ENCODE peak calls at places on chromosome 5, in five cellular contexts. L is lung, B is dorsolateral prefrontal cortex, H is PC-9, X is uterus. D is an unnamed sample.

GRCh38 chr5:77211013-77211690 is 672 bp downstream of the PDE8B start:
- DNase-seq in H (peak), X (peak), L (no peak), B (no peak), D (no peak)

GRCh38 chr5:172438304-172438652 is 16.0 kb downstream of the SH3PXD2B start:
- DNase-seq in L (no peak), H (no peak), B (no peak), X (no peak), D (no peak)

GRCh38 chr5:124630767-124631704 is 115.4 kb downstream of the ZNF608 start:
- DNase-seq in L (no peak), B (no peak), H (no peak), X (no peak), D (no peak)

GRCh38 chr5:164941102-164941501 is 1435.7 kb downstream of the MAT2B start:
- DNase-seq in H (no peak), X (no peak), L (no peak), B (no peak), D (no peak)

GRCh38 chr5:36152324-36153298 is 700 bp downstream of the SKP2 start:
- DNase-seq in B (no peak), X (no peak), L (no peak), H (no peak), D (no peak)

GRCh38 chr5:160260006-160260775 is 30.9 kb downstream of the FABP6 start:
- DNase-seq in H (no peak), L (no peak), X (no peak), B (no peak), D (no peak)

GRCh38 chr5:78979117-78979742 is 5.9 kb downstream of the ARSB start:
- DNase-seq in H (no peak), X (no peak), L (no peak), B (no peak), D (no peak)

GRCh38 chr5:38069360-38069759 is 189.0 kb upstream of the EGFLAM start:
- DNase-seq in L (no peak), B (no peak), X (no peak), H (no peak), D (no peak)

GRCh38 chr5:154654484-154655375 is 100.4 kb upstream of the LARP1 start:
- DNase-seq in B (no peak), L (no peak), H (no peak), X (no peak), D (no peak)

GRCh38 chr5:132872788-132873118 is 715 bp upstream of the LEAP2 start:
- DNase-seq in X (no peak), B (no peak), L (no peak), H (no peak), D (no peak)

GRCh38 chr5:42750507-42750906 is 6.1 kb upstream of the CCDC152 start:
- DNase-seq in X (no peak), L (no peak), B (no peak), H (no peak), D (no peak)

GRCh38 chr5:143315929-143316328 is 87.6 kb downstream of the NR3C1 start:
- DNase-seq in H (no peak), B (no peak), L (no peak), X (no peak), D (no peak)

GRCh38 chr5:8366296-8366695 is 497.3 kb downstream of the MTRR start:
- DNase-seq in H (no peak), L (no peak), B (no peak), X (no peak), D (no peak)

GRCh38 chr5:43416233-43416987 is 4.2 kb upstream of the CCL28 start:
- DNase-seq in L (no peak), X (no peak), B (no peak), H (peak), D (no peak)

GRCh38 chr5:162703914-162704313 is 636.3 kb downstream of the GABRG2 start:
- DNase-seq in L (no peak), H (no peak), X (no peak), B (no peak), D (no peak)

GRCh38 chr5:169880012-169880673 is 100.2 kb downstream of the INSYN2B start:
- DNase-seq in H (no peak), X (no peak), L (no peak), B (no peak), D (no peak)

GRCh38 chr5:96582343-96582742 is 79.8 kb upstream of the CAST start:
- DNase-seq in H (no peak), X (no peak), L (no peak), B (peak), D (no peak)

GRCh38 chr5:157198277-157199058 is 17.8 kb downstream of the ITK start:
- DNase-seq in X (no peak), B (no peak), H (no peak), L (no peak), D (no peak)

GRCh38 chr5:76831108-76831447 is 12.2 kb downstream of the F2RL1 start:
- DNase-seq in L (no peak), H (peak), X (no peak), B (no peak), D (no peak)

GRCh38 chr5:73655521-73656160 is 29.6 kb downstream of the ARHGEF28 start:
- DNase-seq in H (no peak), X (no peak), L (no peak), B (no peak), D (no peak)

GRCh38 chr5:66864240-66864884 is 268.2 kb downstream of the MAST4 start:
- DNase-seq in X (no peak), B (no peak), H (peak), L (no peak), D (no peak)

GRCh38 chr5:150540615-150541396 is 32.9 kb downstream of the NDST1 start:
- DNase-seq in H (peak), B (no peak), L (peak), X (peak), D (peak)

GRCh38 chr5:101045689-101046088 is 142.6 kb upstream of the ST8SIA4 start:
- DNase-seq in H (no peak), X (no peak), L (no peak), B (no peak), D (no peak)

GRCh38 chr5:132591140-132591539 is 34.4 kb downstream of the RAD50 start:
- DNase-seq in B (no peak), L (no peak), H (no peak), X (no peak), D (no peak)

GRCh38 chr5:100566382-100567141 is 31.4 kb downstream of the FAM174A start:
- DNase-seq in H (no peak), B (no peak), L (no peak), X (no peak), D (no peak)

GRCh38 chr5:175418252-175418651 is 25.7 kb downstream of the DRD1 start:
- DNase-seq in X (no peak), H (no peak), L (no peak), B (no peak), D (no peak)

GRCh38 chr5:52776116-52776515 is 11.6 kb upstream of the ITGA1 start:
- DNase-seq in X (no peak), B (no peak), H (no peak), L (no peak), D (no peak)

GRCh38 chr5:133831506-133832224 is 136.8 kb downstream of the C5orf15 start:
- DNase-seq in B (no peak), L (no peak), X (no peak), H (no peak), D (no peak)

GRCh38 chr5:153551537-153552079 is 61.1 kb downstream of the GRIA1 start:
- DNase-seq in B (no peak), X (no peak), L (no peak), H (peak), D (peak)

GRCh38 chr5:16740476-16740875 is 123.7 kb upstream of the RETREG1 start:
- DNase-seq in X (no peak), L (no peak), H (no peak), B (no peak), D (no peak)

GRCh38 chr5:68187268-68188055 is 28.1 kb upstream of the PIK3R1 start:
- DNase-seq in H (no peak), L (no peak), X (peak), B (peak), D (no peak)
- H3K4me3 ChIP-seq in H (no peak), L (no peak), X (no peak), B (peak), D (peak)

GRCh38 chr5:177359860-177360259 is 2.1 kb downstream of the RGS14 start:
- DNase-seq in H (no peak), B (no peak), L (no peak), X (no peak), D (no peak)

GRCh38 chr5:177362102-177362868 is 4.6 kb downstream of the RGS14 start:
- DNase-seq in X (no peak), H (no peak), L (peak), B (no peak), D (no peak)

GRCh38 chr5:177363565-177363964 is 5.8 kb downstream of the RGS14 start:
- DNase-seq in B (no peak), X (no peak), H (no peak), L (no peak), D (no peak)

GRCh38 chr5:177362871-177363507 is 5.3 kb downstream of the RGS14 start:
- DNase-seq in L (peak), X (peak), H (peak), B (no peak), D (no peak)

DNA sequence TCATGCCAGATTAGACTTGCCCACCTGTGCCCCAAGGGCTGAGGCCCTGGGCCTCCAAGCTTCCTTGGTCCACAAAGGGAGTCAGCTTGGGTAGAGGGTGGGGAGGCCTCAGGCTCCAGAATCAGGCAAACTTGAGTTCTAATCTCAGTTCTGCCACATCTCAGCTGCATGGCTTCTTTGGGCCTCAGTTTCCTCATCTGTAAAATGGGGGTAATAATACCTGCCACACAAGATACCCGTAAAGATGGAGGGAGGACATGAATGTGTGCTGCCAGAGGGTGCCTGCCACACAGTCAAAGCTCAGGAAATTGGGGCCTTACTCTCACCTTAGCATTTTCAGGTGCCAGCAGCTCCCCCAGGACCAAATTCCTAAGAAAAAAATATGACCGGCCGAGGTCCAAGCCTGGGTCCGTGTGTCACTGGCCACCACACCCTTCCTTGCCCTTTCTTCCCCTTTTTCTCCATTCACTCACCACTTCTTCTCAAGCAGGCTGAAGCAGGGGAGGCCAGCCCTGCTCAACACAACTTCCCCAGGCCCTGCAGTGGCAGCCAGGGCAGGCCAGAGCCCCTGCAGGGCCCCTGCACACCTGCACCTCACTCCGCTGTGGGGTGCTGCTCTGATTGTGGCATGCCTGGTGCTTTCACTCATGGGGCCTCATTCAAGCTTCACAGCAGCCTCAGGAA is 3.8 kb downstream of the RGS14 start:
- DNase-seq in H (no peak), X (no peak), B (no peak), L (no peak), D (no peak)
- TF ChIP-seq CTCF in H (no peak), X (no peak), B (no peak), L (no peak), D (no peak)

GRCh38 chr5:72346396-72346795 is 26.2 kb downstream of the PTCD2 start:
- DNase-seq in L (no peak), B (no peak), X (no peak), H (no peak), D (no peak)
- H3K27ac ChIP-seq in L (no peak), B (no peak), X (no peak), H (no peak), D (no peak)

GRCh38 chr5:1294839-1295649 is at the start of gene TERT:
- DNase-seq in H (no peak), B (peak), X (no peak), L (no peak), D (no peak)
- H3K4me3 ChIP-seq in H (no peak), B (peak), X (no peak), L (no peak), D (no peak)

GRCh38 chr5:107539726-107540330 is 130.9 kb downstream of the EFNA5 start:
- DNase-seq in B (no peak), X (no peak), L (no peak), H (no peak), D (no peak)
- TF ChIP-seq CTCF in B (no peak), X (no peak), L (no peak), H (no peak), D (no peak)

DNA sequence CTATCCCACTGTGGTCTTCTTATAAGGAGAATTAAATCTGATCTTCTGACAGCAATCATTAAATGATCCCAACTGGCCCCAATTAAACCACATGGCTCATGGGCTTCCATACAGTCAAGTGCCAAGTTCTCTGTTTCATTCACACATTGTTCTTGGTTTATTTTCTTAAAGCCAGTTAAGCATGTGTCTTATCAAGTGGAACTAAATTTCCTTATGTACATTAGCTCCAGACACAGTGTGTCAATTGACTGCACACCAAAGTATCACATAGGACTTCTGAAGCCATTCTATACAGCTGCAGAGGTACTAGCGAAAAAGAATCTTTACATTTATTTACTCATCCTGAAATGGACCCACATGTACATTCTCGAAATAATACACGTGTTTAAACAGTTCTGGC is 51.1 kb downstream of the MEF2C start:
- DNase-seq in H (no peak), B (no peak), X (no peak), L (no peak), D (no peak)
- H3K27ac ChIP-seq in H (no peak), B (peak), X (no peak), L (peak), D (no peak)

D was measured in AG04450.